ENCODE peak calls at places on chromosomes 16 and 17, in six cellular contexts. One of them, this sample, is unnamed.
A peak's percentile ranks its signal among the peaks of the same experiment; 100 is the strongest.

GRCh38 chr16:55203570-55203969 is 120.4 kb upstream of the IRX6 start:
- DNase-seq in lung: no peak
- DNase-seq in neural progenitor cell: no peak
- DNase-seq in tibial nerve: no peak
- DNase-seq in transverse colon: no peak
- DNase-seq in naive thymus-derived CD4-positive, alpha-beta T cell: no peak
- DNase-seq in this sample: no peak

GRCh38 chr16:2173366-2173765 is 17.8 kb downstream of the TRAF7 start:
- DNase-seq in tibial nerve: no peak
- DNase-seq in neural progenitor cell: no peak
- DNase-seq in naive thymus-derived CD4-positive, alpha-beta T cell: no peak
- DNase-seq in transverse colon: no peak
- DNase-seq in lung: no peak
- DNase-seq in this sample: no peak

GRCh38 chr17:82531431-82531881 is 11.9 kb downstream of the FOXK2 start:
- DNase-seq in neural progenitor cell: no peak
- DNase-seq in naive thymus-derived CD4-positive, alpha-beta T cell: no peak
- DNase-seq in transverse colon: no peak
- DNase-seq in lung: no peak
- DNase-seq in tibial nerve: no peak
- DNase-seq in this sample: no peak

GRCh38 chr17:46949291-46950174 is 26.6 kb downstream of the GOSR2 start:
- DNase-seq in lung: no peak
- DNase-seq in naive thymus-derived CD4-positive, alpha-beta T cell: no peak
- DNase-seq in neural progenitor cell: no peak
- DNase-seq in transverse colon: no peak
- DNase-seq in tibial nerve: no peak
- DNase-seq in this sample: no peak

GRCh38 chr16:9836118-9836736 is 346.0 kb downstream of the GRIN2A start:
- DNase-seq in transverse colon: no peak
- DNase-seq in neural progenitor cell: peak; percentile 68
- DNase-seq in tibial nerve: no peak
- DNase-seq in naive thymus-derived CD4-positive, alpha-beta T cell: no peak
- DNase-seq in lung: no peak
- DNase-seq in this sample: no peak

GRCh38 chr17:39622380-39623006 is 4.3 kb upstream of the PPP1R1B start:
- DNase-seq in transverse colon: no peak
- DNase-seq in tibial nerve: no peak
- DNase-seq in lung: no peak
- DNase-seq in naive thymus-derived CD4-positive, alpha-beta T cell: no peak
- DNase-seq in neural progenitor cell: no peak
- DNase-seq in this sample: no peak

GRCh38 chr16:87484487-87485331 is 8.1 kb downstream of the ZCCHC14 start:
- DNase-seq in neural progenitor cell: no peak
- DNase-seq in tibial nerve: no peak
- DNase-seq in lung: no peak
- DNase-seq in naive thymus-derived CD4-positive, alpha-beta T cell: no peak
- DNase-seq in transverse colon: no peak
- DNase-seq in this sample: no peak

GRCh38 chr17:8162232-8162996 is at the start of gene VAMP2:
- DNase-seq in tibial nerve: peak; percentile 72
- DNase-seq in naive thymus-derived CD4-positive, alpha-beta T cell: peak; percentile 90
- DNase-seq in lung: peak; percentile 75
- DNase-seq in transverse colon: peak; percentile 85
- DNase-seq in neural progenitor cell: peak; percentile 90
- DNase-seq in this sample: peak; percentile 86

GRCh38 chr16:22664132-22664531 is 149.8 kb upstream of the HS3ST2 start:
- DNase-seq in transverse colon: no peak
- DNase-seq in lung: no peak
- DNase-seq in naive thymus-derived CD4-positive, alpha-beta T cell: no peak
- DNase-seq in neural progenitor cell: no peak
- DNase-seq in tibial nerve: no peak
- DNase-seq in this sample: no peak

GRCh38 chr16:84284168-84284722 is 10.4 kb upstream of the WFDC1 start:
- DNase-seq in lung: peak; percentile 36
- DNase-seq in tibial nerve: peak; percentile 71
- DNase-seq in naive thymus-derived CD4-positive, alpha-beta T cell: no peak
- DNase-seq in transverse colon: peak; percentile 61
- DNase-seq in neural progenitor cell: peak; percentile 61
- DNase-seq in this sample: peak; percentile 73

GRCh38 chr17:79023886-79024771 is at the start of gene C1QTNF1:
- DNase-seq in tibial nerve: peak; percentile 18
- DNase-seq in neural progenitor cell: peak; percentile 86
- DNase-seq in lung: no peak
- DNase-seq in transverse colon: peak; percentile 70
- DNase-seq in naive thymus-derived CD4-positive, alpha-beta T cell: peak; percentile 25
- DNase-seq in this sample: peak; percentile 72

GRCh38 chr16:84169765-84170310 is 17.0 kb downstream of the TAF1C start:
- DNase-seq in neural progenitor cell: no peak
- DNase-seq in naive thymus-derived CD4-positive, alpha-beta T cell: no peak
- DNase-seq in lung: no peak
- DNase-seq in tibial nerve: no peak
- DNase-seq in transverse colon: no peak
- DNase-seq in this sample: no peak

GRCh38 chr17:15651001-15651582 is 31.6 kb upstream of the FBXW10B start:
- DNase-seq in neural progenitor cell: no peak
- DNase-seq in lung: no peak
- DNase-seq in tibial nerve: no peak
- DNase-seq in transverse colon: peak; percentile 17
- DNase-seq in naive thymus-derived CD4-positive, alpha-beta T cell: no peak
- DNase-seq in this sample: no peak

GRCh38 chr16:84241778-84242177 is 2.0 kb upstream of the KCNG4 start:
- DNase-seq in naive thymus-derived CD4-positive, alpha-beta T cell: no peak
- DNase-seq in transverse colon: no peak
- DNase-seq in tibial nerve: no peak
- DNase-seq in neural progenitor cell: no peak
- DNase-seq in lung: no peak
- DNase-seq in this sample: no peak

GRCh38 chr16:86826931-86827330 is 248.6 kb downstream of the FOXL1 start:
- DNase-seq in naive thymus-derived CD4-positive, alpha-beta T cell: no peak
- DNase-seq in neural progenitor cell: peak; percentile 91
- DNase-seq in tibial nerve: no peak
- DNase-seq in lung: no peak
- DNase-seq in transverse colon: no peak
- DNase-seq in this sample: no peak

GRCh38 chr16:89256651-89257254 is 39.2 kb downstream of the ZNF778 start:
- DNase-seq in tibial nerve: no peak
- DNase-seq in lung: peak; percentile 46
- DNase-seq in naive thymus-derived CD4-positive, alpha-beta T cell: peak; percentile 74
- DNase-seq in neural progenitor cell: peak; percentile 58
- DNase-seq in transverse colon: peak; percentile 75
- DNase-seq in this sample: no peak

GRCh38 chr16:8127096-8127495 is 463.2 kb downstream of the TMEM114 start:
- DNase-seq in lung: no peak
- DNase-seq in transverse colon: no peak
- DNase-seq in tibial nerve: no peak
- DNase-seq in naive thymus-derived CD4-positive, alpha-beta T cell: no peak
- DNase-seq in neural progenitor cell: no peak
- DNase-seq in this sample: no peak

GRCh38 chr16:352547-353403 is at the start of gene AXIN1:
- DNase-seq in neural progenitor cell: peak; percentile 100
- DNase-seq in naive thymus-derived CD4-positive, alpha-beta T cell: peak; percentile 99
- DNase-seq in transverse colon: peak; percentile 100
- DNase-seq in lung: peak; percentile 100
- DNase-seq in tibial nerve: peak; percentile 100
- DNase-seq in this sample: peak; percentile 97

GRCh38 chr17:51630101-51630671 is 369.8 kb downstream of the UTP18 start:
- DNase-seq in neural progenitor cell: no peak
- DNase-seq in lung: no peak
- DNase-seq in tibial nerve: no peak
- DNase-seq in naive thymus-derived CD4-positive, alpha-beta T cell: no peak
- DNase-seq in transverse colon: no peak
- DNase-seq in this sample: no peak

GRCh38 chr16:85088570-85089214 is 23.6 kb downstream of the CIBAR2 start:
- DNase-seq in neural progenitor cell: no peak
- DNase-seq in tibial nerve: no peak
- DNase-seq in naive thymus-derived CD4-positive, alpha-beta T cell: no peak
- DNase-seq in lung: no peak
- DNase-seq in transverse colon: no peak
- DNase-seq in this sample: no peak

GRCh38 chr17:68029512-68030215 is 5.9 kb upstream of the KPNA2 start:
- DNase-seq in neural progenitor cell: no peak
- DNase-seq in transverse colon: no peak
- DNase-seq in tibial nerve: no peak
- DNase-seq in naive thymus-derived CD4-positive, alpha-beta T cell: no peak
- DNase-seq in lung: no peak
- DNase-seq in this sample: no peak

GRCh38 chr17:38561416-38562214 is 44.1 kb downstream of the SRCIN1 start:
- DNase-seq in lung: no peak
- DNase-seq in neural progenitor cell: peak; percentile 83
- DNase-seq in tibial nerve: no peak
- DNase-seq in transverse colon: no peak
- DNase-seq in naive thymus-derived CD4-positive, alpha-beta T cell: no peak
- DNase-seq in this sample: no peak

GRCh38 chr16:49838639-49839461 is 17.1 kb downstream of the ZNF423 start:
- DNase-seq in naive thymus-derived CD4-positive, alpha-beta T cell: no peak
- DNase-seq in neural progenitor cell: peak; percentile 76
- DNase-seq in lung: no peak
- DNase-seq in transverse colon: no peak
- DNase-seq in tibial nerve: no peak
- DNase-seq in this sample: peak; percentile 27

GRCh38 chr17:59695943-59696681 is 11.1 kb downstream of the PTRH2 start:
- DNase-seq in transverse colon: no peak
- DNase-seq in neural progenitor cell: no peak
- DNase-seq in lung: no peak
- DNase-seq in tibial nerve: no peak
- DNase-seq in naive thymus-derived CD4-positive, alpha-beta T cell: no peak
- DNase-seq in this sample: no peak

GRCh38 chr16:24975428-24975889 is 39.7 kb downstream of the ARHGAP17 start:
- DNase-seq in naive thymus-derived CD4-positive, alpha-beta T cell: no peak
- DNase-seq in transverse colon: no peak
- DNase-seq in tibial nerve: no peak
- DNase-seq in lung: no peak
- DNase-seq in neural progenitor cell: no peak
- DNase-seq in this sample: no peak

GRCh38 chr17:10295728-10296343 is 77.0 kb downstream of the MYH13 start:
- DNase-seq in tibial nerve: no peak
- DNase-seq in naive thymus-derived CD4-positive, alpha-beta T cell: peak; percentile 6
- DNase-seq in transverse colon: peak; percentile 29
- DNase-seq in lung: peak; percentile 54
- DNase-seq in neural progenitor cell: peak; percentile 78
- DNase-seq in this sample: peak; percentile 21

GRCh38 chr17:57639381-57639780 is 105.7 kb downstream of the CCDC182 start:
- DNase-seq in naive thymus-derived CD4-positive, alpha-beta T cell: no peak
- DNase-seq in transverse colon: no peak
- DNase-seq in neural progenitor cell: no peak
- DNase-seq in tibial nerve: no peak
- DNase-seq in lung: no peak
- DNase-seq in this sample: no peak

GRCh38 chr16:4495766-4496165 is 19.6 kb downstream of the HMOX2 start:
- DNase-seq in naive thymus-derived CD4-positive, alpha-beta T cell: no peak
- DNase-seq in transverse colon: no peak
- DNase-seq in neural progenitor cell: no peak
- DNase-seq in tibial nerve: no peak
- DNase-seq in lung: no peak
- DNase-seq in this sample: no peak

GRCh38 chr16:85136213-85136704 is 24.0 kb upstream of the CIBAR2 start:
- DNase-seq in tibial nerve: no peak
- DNase-seq in neural progenitor cell: no peak
- DNase-seq in naive thymus-derived CD4-positive, alpha-beta T cell: no peak
- DNase-seq in lung: no peak
- DNase-seq in transverse colon: peak; percentile 35
- DNase-seq in this sample: peak; percentile 50

GRCh38 chr16:76487411-76488064 is 210.3 kb downstream of the CNTNAP4 start:
- DNase-seq in neural progenitor cell: no peak
- DNase-seq in naive thymus-derived CD4-positive, alpha-beta T cell: no peak
- DNase-seq in lung: no peak
- DNase-seq in transverse colon: no peak
- DNase-seq in tibial nerve: no peak
- DNase-seq in this sample: no peak

GRCh38 chr16:11182381-11182780 is 73.6 kb downstream of the SOCS1 start:
- DNase-seq in transverse colon: no peak
- DNase-seq in lung: no peak
- DNase-seq in tibial nerve: no peak
- DNase-seq in naive thymus-derived CD4-positive, alpha-beta T cell: no peak
- DNase-seq in neural progenitor cell: no peak
- DNase-seq in this sample: no peak

GRCh38 chr17:10327640-10328039 is 45.2 kb downstream of the MYH13 start:
- DNase-seq in lung: peak; percentile 76
- DNase-seq in tibial nerve: peak; percentile 80
- DNase-seq in neural progenitor cell: peak; percentile 91
- DNase-seq in transverse colon: peak; percentile 84
- DNase-seq in naive thymus-derived CD4-positive, alpha-beta T cell: peak; percentile 49
- DNase-seq in this sample: peak; percentile 76

GRCh38 chr17:78362232-78362631 is 2.4 kb upstream of the SOCS3 start:
- DNase-seq in lung: no peak
- DNase-seq in naive thymus-derived CD4-positive, alpha-beta T cell: no peak
- DNase-seq in transverse colon: no peak
- DNase-seq in tibial nerve: no peak
- DNase-seq in neural progenitor cell: no peak
- DNase-seq in this sample: no peak

DNA sequence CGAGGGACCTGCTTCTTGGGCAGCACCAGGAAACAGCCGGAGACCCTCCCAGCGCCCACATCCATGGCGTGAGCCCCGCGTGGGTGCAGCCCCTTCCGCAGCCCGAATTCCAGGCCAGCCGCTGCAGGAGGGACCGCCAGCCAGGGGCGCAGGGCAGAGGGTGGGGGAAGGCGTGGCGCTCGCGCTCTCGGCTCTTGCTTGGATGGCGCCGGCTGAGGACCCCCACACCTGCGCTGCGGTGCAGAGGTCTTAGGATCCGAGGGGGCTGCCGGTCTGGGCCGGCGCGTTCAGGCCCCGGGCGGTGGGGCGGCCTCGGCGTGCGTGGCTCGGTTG is 28.8 kb downstream of the ACTG1 start:
- DNase-seq in transverse colon: no peak
- DNase-seq in naive thymus-derived CD4-positive, alpha-beta T cell: no peak
- DNase-seq in lung: no peak
- DNase-seq in tibial nerve: no peak
- DNase-seq in neural progenitor cell: peak; percentile 51
- DNase-seq in this sample: no peak
- H3K27ac ChIP-seq in transverse colon: no peak overlapping the region
- H3K27ac ChIP-seq in naive thymus-derived CD4-positive, alpha-beta T cell: no peak overlapping the region
- H3K27ac ChIP-seq in lung: no peak overlapping the region
- H3K27ac ChIP-seq in tibial nerve: no peak overlapping the region
- H3K27ac ChIP-seq in neural progenitor cell: no peak overlapping the region
- H3K27ac ChIP-seq in this sample: peak overlapping the region; percentile 55

GRCh38 chr17:17941015-17941414 is 31.2 kb downstream of the TOM1L2 start:
- DNase-seq in neural progenitor cell: no peak
- DNase-seq in tibial nerve: no peak
- DNase-seq in lung: no peak
- DNase-seq in naive thymus-derived CD4-positive, alpha-beta T cell: no peak
- DNase-seq in transverse colon: no peak
- DNase-seq in this sample: no peak
- H3K4me1 ChIP-seq in neural progenitor cell: peaks cover 26% of the 10 kb centered on the region
- H3K4me1 ChIP-seq in tibial nerve: peaks cover 64% of the 10 kb centered on the region
- H3K4me1 ChIP-seq in lung: peaks cover 45% of the 10 kb centered on the region
- H3K4me1 ChIP-seq in naive thymus-derived CD4-positive, alpha-beta T cell: peaks cover 15% of the 10 kb centered on the region
- H3K4me1 ChIP-seq in transverse colon: peaks cover 61% of the 10 kb centered on the region
- H3K4me1 ChIP-seq in this sample: peaks cover 65% of the 10 kb centered on the region

GRCh38 chr16:66740010-66740409 is 11.4 kb downstream of the DYNC1LI2 start:
- DNase-seq in tibial nerve: no peak
- DNase-seq in neural progenitor cell: peak; percentile 75
- DNase-seq in naive thymus-derived CD4-positive, alpha-beta T cell: peak; percentile 25
- DNase-seq in lung: no peak
- DNase-seq in transverse colon: peak; percentile 32
- DNase-seq in this sample: no peak
- H3K27ac ChIP-seq in tibial nerve: peak overlapping the region; percentile 79
- H3K27ac ChIP-seq in neural progenitor cell: peak overlapping the region; percentile 31
- H3K27ac ChIP-seq in naive thymus-derived CD4-positive, alpha-beta T cell: no peak overlapping the region
- H3K27ac ChIP-seq in lung: peak overlapping the region; percentile 76
- H3K27ac ChIP-seq in transverse colon: peak overlapping the region; percentile 84
- H3K27ac ChIP-seq in this sample: peak overlapping the region; percentile 87

GRCh38 chr17:76542566-76542971 is 2.7 kb downstream of the PRCD start:
- DNase-seq in transverse colon: no peak
- DNase-seq in naive thymus-derived CD4-positive, alpha-beta T cell: no peak
- DNase-seq in neural progenitor cell: no peak
- DNase-seq in tibial nerve: no peak
- DNase-seq in lung: no peak
- DNase-seq in this sample: no peak
- H3K4me1 ChIP-seq in transverse colon: peaks cover 30% of the 10 kb centered on the region
- H3K4me1 ChIP-seq in naive thymus-derived CD4-positive, alpha-beta T cell: no peaks in the 10 kb centered on the region
- H3K4me1 ChIP-seq in neural progenitor cell: peaks cover 33% of the 10 kb centered on the region
- H3K4me1 ChIP-seq in tibial nerve: peaks cover 39% of the 10 kb centered on the region
- H3K4me1 ChIP-seq in lung: no peaks in the 10 kb centered on the region
- H3K4me1 ChIP-seq in this sample: peaks cover 66% of the 10 kb centered on the region